ENCODE peak calls at places on chromosome 4, in ten cellular contexts. A is IMR-90, Q is fibroblast of villous mesenchyme, Y is foreskin fibroblast, X is epithelial cell of esophagus, L is HFFc6, F is WTC11, C is heart left ventricle, H is astrocyte, B is glutamatergic neuron. M is an unnamed sample.
A peak's percentile ranks its signal among the peaks of the same experiment; 100 is the strongest.

GRCh38 chr4:108360857-108361820 is 192.4 kb upstream of the LEF1 start:
- DNase-seq in H (peak; percentile 97), Y (peak; percentile 45), L (peak; percentile 91), A (peak; percentile 60), C (peak; percentile 19), B (no peak), X (peak; percentile 34), Q (peak; percentile 58), F (no peak), M (no peak)

GRCh38 chr4:94798808-94799207 is 41.1 kb downstream of the BMPR1B start:
- DNase-seq in B (no peak), F (no peak), X (peak; percentile 22), Q (peak; percentile 8), H (peak; percentile 71), A (peak; percentile 55), C (no peak), L (no peak), Y (no peak), M (no peak)

GRCh38 chr4:7808752-7809151 is 130.9 kb downstream of the AFAP1 start:
- DNase-seq in B (no peak), A (peak; percentile 93), L (peak; percentile 71), F (no peak), H (peak; percentile 84), Y (peak; percentile 56), X (peak; percentile 89), Q (peak; percentile 85), C (no peak), M (no peak)

GRCh38 chr4:94498502-94498901 is 46.8 kb downstream of the PDLIM5 start:
- DNase-seq in X (no peak), Q (no peak), A (no peak), C (no peak), L (no peak), H (no peak), F (no peak), B (no peak), Y (no peak), M (no peak)

GRCh38 chr4:38805530-38806145 is 1.0 kb upstream of the TLR1 start:
- DNase-seq in L (no peak), H (no peak), F (no peak), Q (peak; percentile 27), A (no peak), Y (no peak), C (peak; percentile 50), X (no peak), B (no peak), M (no peak)

GRCh38 chr4:8260656-8261111 is 8.9 kb upstream of the HTRA3 start:
- DNase-seq in A (peak; percentile 96), Y (peak; percentile 75), F (no peak), H (peak; percentile 76), L (peak; percentile 92), Q (peak; percentile 92), B (no peak), C (no peak), X (peak; percentile 72), M (no peak)

GRCh38 chr4:124203613-124204284 is 508.8 kb downstream of the ANKRD50 start:
- DNase-seq in Y (peak; percentile 29), Q (peak; percentile 84), H (peak; percentile 92), X (no peak), B (no peak), C (no peak), A (peak; percentile 85), L (peak; percentile 70), F (no peak), M (no peak)

GRCh38 chr4:113952452-113953029 is 26.9 kb downstream of the ARSJ start:
- DNase-seq in F (peak; percentile 29), C (no peak), B (peak; percentile 19), X (peak; percentile 58), H (peak; percentile 40), Q (peak; percentile 66), L (peak; percentile 19), A (peak; percentile 62), Y (no peak), M (peak; percentile 45)

DNA sequence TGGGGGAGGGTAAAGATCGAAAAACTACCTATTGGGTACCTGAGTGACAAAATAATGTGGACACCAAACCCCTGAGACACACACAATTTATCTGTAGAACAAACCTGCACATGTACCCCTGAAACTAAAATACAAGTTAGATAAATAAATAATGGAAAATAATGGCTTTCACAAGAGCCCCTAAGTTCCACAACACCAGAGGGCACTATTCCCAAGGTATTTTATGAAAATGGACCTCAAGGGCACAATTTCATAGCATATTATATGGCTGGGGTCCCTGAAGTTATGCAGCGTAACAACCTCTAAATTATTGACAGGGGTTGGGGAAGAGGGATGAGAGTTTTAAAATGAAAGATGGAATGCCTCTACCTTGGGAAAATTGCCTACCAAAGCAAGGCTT is 81.3 kb upstream of the TMEM33 start:
- DNase-seq in A (no peak), C (no peak), Y (no peak), L (no peak), B (no peak), F (no peak), H (no peak), X (no peak), Q (no peak), M (no peak)
- TF ChIP-seq CTCF in A (peak; percentile 10), C (no peak), Y (no peak), L (peak; percentile 23), B (peak; percentile 13), F (no peak), H (no peak), X (no peak), Q (peak; percentile 23), M (peak; percentile 36)

GRCh38 chr4:168713193-168713592 is 216.3 kb downstream of the PALLD start:
- DNase-seq in X (no peak), Q (no peak), B (no peak), Y (no peak), H (no peak), L (no peak), C (no peak), F (no peak), A (no peak), M (no peak)

GRCh38 chr4:168711197-168712120 is 214.6 kb downstream of the PALLD start:
- DNase-seq in L (no peak), Q (peak; percentile 63), F (no peak), Y (peak; percentile 60), X (peak; percentile 48), A (peak; percentile 44), B (no peak), C (no peak), H (peak; percentile 91), M (no peak)

GRCh38 chr4:168708108-168708507 is 211.3 kb downstream of the PALLD start:
- DNase-seq in C (no peak), L (no peak), X (peak; percentile 20), F (no peak), Q (no peak), H (peak; percentile 52), B (no peak), Y (no peak), A (peak; percentile 68), M (no peak)

GRCh38 chr4:168712316-168712855 is 215.5 kb downstream of the PALLD start:
- DNase-seq in Y (no peak), Q (no peak), H (peak; percentile 61), X (no peak), C (no peak), L (no peak), A (no peak), F (no peak), B (no peak), M (no peak)

GRCh38 chr4:168710353-168710946 is 213.6 kb downstream of the PALLD start:
- DNase-seq in B (no peak), F (no peak), C (no peak), L (peak; percentile 54), Y (peak; percentile 56), A (peak; percentile 79), Q (peak; percentile 83), X (peak; percentile 71), H (peak; percentile 64), M (no peak)
- TF ChIP-seq CTCF in B (no peak), F (no peak), C (peak; percentile 71), L (peak; percentile 78), Y (peak; percentile 64), A (peak; percentile 71), Q (peak; percentile 69), X (peak; percentile 73), H (peak; percentile 50), M (peak; percentile 62)

GRCh38 chr4:128225148-128225547 is 62.5 kb downstream of the PGRMC2 start:
- DNase-seq in F (no peak), H (peak; percentile 89), X (no peak), Y (no peak), L (peak; percentile 40), A (peak; percentile 82), B (no peak), Q (peak; percentile 33), C (no peak), M (no peak)

GRCh38 chr4:128221556-128221955 is 66.1 kb downstream of the PGRMC2 start:
- DNase-seq in L (no peak), B (no peak), Y (no peak), H (peak; percentile 76), Q (no peak), F (no peak), X (no peak), A (no peak), C (no peak), M (no peak)

DNA sequence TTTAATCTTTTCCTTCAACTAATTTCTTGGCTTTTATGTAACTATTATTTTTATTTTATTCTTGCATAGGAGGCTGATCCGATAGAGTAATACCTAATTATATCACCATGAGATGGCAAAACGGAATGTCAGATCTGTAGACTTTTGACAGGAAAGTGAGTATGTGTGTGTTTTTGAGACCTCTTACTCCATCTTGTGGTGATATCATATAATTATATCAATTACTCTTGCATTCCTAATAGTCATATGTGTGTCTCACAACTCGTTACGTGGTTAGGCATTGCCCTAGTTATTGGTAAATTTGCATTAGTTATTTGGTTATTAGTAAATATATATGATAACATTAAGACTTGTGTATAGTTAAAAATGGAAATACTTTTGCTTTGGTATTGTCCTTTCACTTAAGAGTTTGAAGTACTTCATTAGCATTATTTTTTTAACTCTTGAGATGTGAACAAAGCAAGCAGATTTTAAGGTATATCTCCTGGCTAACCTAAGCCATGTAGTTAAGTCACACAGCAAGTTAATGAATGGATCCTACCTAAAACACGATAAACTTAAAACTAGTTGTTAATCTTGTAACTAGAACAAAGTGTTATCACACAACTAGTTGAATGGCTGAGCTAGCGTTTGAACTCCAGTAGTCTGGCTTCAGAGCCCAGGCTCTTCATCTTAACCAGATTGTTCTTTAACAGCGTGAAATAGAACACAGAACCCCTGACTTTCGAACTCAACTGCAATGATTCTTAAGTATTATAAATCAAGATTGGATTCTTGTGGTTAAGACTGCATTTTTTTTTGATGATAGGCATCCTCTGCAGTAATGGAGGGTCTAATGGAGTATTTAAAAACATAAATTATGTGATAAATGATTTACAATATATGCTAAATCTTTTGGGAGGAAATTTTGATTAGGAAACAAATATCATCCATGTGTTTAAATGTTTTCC is 67.1 kb downstream of the PGRMC2 start:
- DNase-seq in C (no peak), X (peak; percentile 66), L (peak; percentile 64), A (peak; percentile 75), F (no peak), Q (peak; percentile 82), Y (peak; percentile 47), H (peak; percentile 87), B (no peak), M (no peak)
- TF ChIP-seq CTCF in C (peak; percentile 11), X (peak; percentile 22), L (peak; percentile 73), A (peak; percentile 38), F (no peak), Q (peak; percentile 26), Y (no peak), H (peak; percentile 34), B (peak; percentile 48), M (peak; percentile 58)

DNA sequence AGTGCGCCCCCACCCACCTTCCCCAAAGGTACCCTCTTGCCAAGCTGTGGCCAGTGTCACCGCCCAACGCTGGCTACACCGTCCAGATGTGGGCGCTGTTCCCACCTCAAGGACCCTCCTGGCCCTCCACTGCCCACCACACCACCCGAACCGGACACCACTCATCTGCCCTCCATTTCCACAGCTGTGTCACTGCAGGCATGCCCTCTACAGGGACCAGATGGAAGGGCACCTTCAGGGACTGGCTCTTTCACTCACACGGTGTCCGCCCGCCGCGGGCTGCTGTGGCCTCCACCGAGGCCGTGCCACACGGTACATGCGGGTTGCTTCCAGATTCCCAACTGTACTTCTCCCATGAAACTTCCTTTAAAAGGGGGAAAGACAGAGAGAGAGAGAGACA is 87.7 kb downstream of the FAM53A start:
- DNase-seq in Q (no peak), H (no peak), L (no peak), B (peak; percentile 23), X (no peak), F (no peak), C (no peak), Y (no peak), A (no peak), M (no peak)
- TF ChIP-seq CTCF in Q (no peak), H (no peak), L (no peak), B (no peak), X (no peak), F (no peak), C (no peak), Y (no peak), A (no peak), M (no peak)

M was measured in neural crest cell.